ENCODE peak calls at places on chromosomes 11 and 22, in ten cellular contexts. G is K562, L is ovary, Z is esophagus muscularis mucosa, B is A549, C is SK-N-SH, R is tibial nerve, T is upper lobe of left lung, W is transverse colon, H is GM12878. Q is an unnamed sample.

GRCh38 chr11:90434858-90435257 is 212.0 kb upstream of the CHORDC1 start:
- DNase-seq in G (no peak), L (no peak), Z (no peak), B (peak; percentile 30), C (no peak), R (no peak), T (no peak), W (no peak), H (no peak), Q (no peak)

GRCh38 chr22:35208003-35208402 is 49.3 kb upstream of the HMGXB4 start:
- DNase-seq in G (no peak), L (no peak), Z (no peak), B (no peak), C (no peak), R (no peak), T (no peak), W (no peak), H (no peak), Q (no peak)

GRCh38 chr11:74444173-74444832 is 23.0 kb downstream of the KCNE3 start:
- DNase-seq in G (no peak), L (no peak), Z (no peak), B (no peak), C (no peak), R (no peak), T (no peak), W (no peak), H (no peak), Q (peak; percentile 28)

GRCh38 chr11:11036185-11037161 is 178.6 kb upstream of the ZBED5 start:
- DNase-seq in G (peak; percentile 40), L (no peak), Z (no peak), B (peak; percentile 80), C (peak; percentile 55), R (peak; percentile 35), T (no peak), W (no peak), H (no peak), Q (no peak)

GRCh38 chr22:33563568-33563967 is 356.7 kb downstream of the LARGE1 start:
- DNase-seq in G (no peak), L (no peak), Z (no peak), B (no peak), C (no peak), R (no peak), T (no peak), W (no peak), H (no peak), Q (no peak)

GRCh38 chr11:65639623-65640482 is 2.0 kb downstream of the SIPA1 start:
- DNase-seq in G (no peak), L (no peak), Z (no peak), B (no peak), C (no peak), R (no peak), T (no peak), W (peak; percentile 67), H (peak; percentile 91), Q (no peak)

GRCh38 chr22:35913925-35914324 is 114.7 kb downstream of the RBFOX2 start:
- DNase-seq in G (no peak), L (no peak), Z (no peak), B (no peak), C (no peak), R (no peak), T (no peak), W (no peak), H (no peak), Q (no peak)

GRCh38 chr11:64449381-64450167 is 90.6 kb downstream of the RPS6KA4 start:
- DNase-seq in G (peak; percentile 86), L (peak; percentile 53), Z (no peak), B (peak; percentile 81), C (peak; percentile 89), R (peak; percentile 28), T (peak; percentile 65), W (peak; percentile 75), H (peak; percentile 26), Q (peak; percentile 70)

GRCh38 chr11:10606536-10607208 is 38.2 kb upstream of the LYVE1 start:
- DNase-seq in G (no peak), L (no peak), Z (peak; percentile 86), B (no peak), C (no peak), R (no peak), T (no peak), W (no peak), H (peak; percentile 16), Q (no peak)

GRCh38 chr11:2675540-2675939 is 24.3 kb downstream of the KCNQ1OT1 start:
- DNase-seq in G (no peak), L (no peak), Z (no peak), B (no peak), C (peak; percentile 90), R (no peak), T (no peak), W (no peak), H (no peak), Q (no peak)

GRCh38 chr11:66546368-66546965 is at the start of gene ACTN3:
- DNase-seq in G (no peak), L (peak; percentile 71), Z (no peak), B (peak; percentile 18), C (peak; percentile 48), R (peak; percentile 41), T (peak; percentile 86), W (peak; percentile 40), H (no peak), Q (no peak)

GRCh38 chr11:2513441-2513840 is 68.6 kb downstream of the KCNQ1 start:
- DNase-seq in G (peak; percentile 4), L (no peak), Z (no peak), B (no peak), C (peak; percentile 6), R (no peak), T (peak; percentile 54), W (peak; percentile 3), H (no peak), Q (no peak)

GRCh38 chr11:12024314-12024926 is 16.0 kb upstream of the DKK3 start:
- DNase-seq in G (no peak), L (no peak), Z (no peak), B (no peak), C (no peak), R (no peak), T (no peak), W (no peak), H (no peak), Q (no peak)

GRCh38 chr11:115357066-115357465 is 147.1 kb downstream of the CADM1 start:
- DNase-seq in G (no peak), L (no peak), Z (no peak), B (no peak), C (no peak), R (no peak), T (no peak), W (no peak), H (no peak), Q (no peak)

GRCh38 chr11:2870460-2870859 is 15.1 kb downstream of the CDKN1C start:
- DNase-seq in G (no peak), L (no peak), Z (no peak), B (no peak), C (peak; percentile 46), R (no peak), T (peak; percentile 75), W (no peak), H (no peak), Q (no peak)

GRCh38 chr11:65262381-65262680 is 569 bp downstream of the POLA2 start:
- DNase-seq in G (no peak), L (no peak), Z (no peak), B (no peak), C (no peak), R (peak; percentile 20), T (no peak), W (peak; percentile 56), H (no peak), Q (peak; percentile 55)

GRCh38 chr11:74636633-74637184 is 44.3 kb downstream of the POLD3 start:
- DNase-seq in G (no peak), L (no peak), Z (no peak), B (peak; percentile 46), C (no peak), R (no peak), T (no peak), W (no peak), H (no peak), Q (no peak)

DNA sequence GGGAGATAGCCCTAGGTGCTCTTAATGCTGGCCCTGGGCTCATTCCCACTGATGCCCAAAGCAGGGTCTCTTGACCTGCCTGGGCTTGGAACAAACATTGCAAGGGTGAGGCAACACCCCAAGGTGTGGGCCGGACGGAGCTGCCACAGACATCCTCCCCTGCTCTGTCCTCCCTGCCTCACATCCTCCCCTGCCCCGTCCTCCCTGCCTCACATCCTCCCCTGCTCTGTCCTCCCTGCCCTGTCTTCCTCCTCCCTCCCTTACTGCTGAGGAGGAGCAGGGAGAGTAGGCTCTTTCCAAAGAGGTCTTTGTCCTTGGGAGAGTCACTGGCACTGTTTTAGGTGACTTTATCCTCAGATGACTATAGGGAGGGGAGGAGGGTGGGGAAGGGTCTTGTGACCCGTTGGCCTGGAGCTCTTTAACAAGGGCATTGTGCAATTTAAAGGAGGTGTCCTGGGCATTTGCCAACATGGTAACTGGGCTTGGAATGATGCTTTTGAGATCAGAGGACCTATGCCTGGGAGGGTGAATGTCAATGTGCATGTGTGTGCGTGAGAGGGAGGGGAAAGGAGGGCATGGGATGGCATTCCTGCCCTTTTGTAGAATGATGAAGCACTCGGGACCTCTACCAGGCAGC is 679 bp downstream of the FAM180B start:
- DNase-seq in G (no peak), L (peak; percentile 22), Z (no peak), B (no peak), C (no peak), R (no peak), T (no peak), W (no peak), H (no peak), Q (no peak)
- TF ChIP-seq EP300 in G (no peak), L (no peak), Z (no peak), B (no peak), C (no peak), R (no peak), T (no peak), W (no peak), H (no peak), Q (no peak)

DNA sequence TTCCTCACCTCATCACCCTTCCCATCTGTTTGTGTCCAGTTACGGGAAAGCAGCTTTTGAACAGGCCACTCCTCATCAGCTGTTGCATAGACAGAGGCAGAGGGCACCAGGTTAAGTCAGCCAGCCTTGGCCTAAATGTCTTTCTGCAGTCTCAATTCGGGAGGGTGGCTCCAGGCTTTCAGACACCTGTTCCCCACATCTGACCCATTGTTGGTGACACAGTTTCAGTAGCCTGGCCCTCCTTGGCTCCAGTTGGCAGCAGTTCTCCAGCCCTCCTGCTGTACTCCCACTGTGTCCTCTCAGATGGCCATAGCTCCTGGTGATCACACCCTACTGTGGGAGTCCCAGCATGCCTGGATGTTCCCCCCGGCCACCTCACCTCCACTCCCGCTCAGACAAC is 70.8 kb upstream of the MYOD1 start:
- DNase-seq in G (no peak), L (no peak), Z (no peak), B (no peak), C (no peak), R (no peak), T (no peak), W (no peak), H (no peak), Q (no peak)
- H3K4me1 ChIP-seq in G (peaks cover under 1% of the 10 kb centered on the region), L (no peaks in the 10 kb centered on the region), Z (no peaks in the 10 kb centered on the region), B (no peaks in the 10 kb centered on the region), C (no peaks in the 10 kb centered on the region), R (no peaks in the 10 kb centered on the region), T (no peaks in the 10 kb centered on the region), W (no peaks in the 10 kb centered on the region), H (no peaks in the 10 kb centered on the region), Q (peaks cover 7% of the 10 kb centered on the region)

GRCh38 chr11:134519390-134519750 is 107.3 kb upstream of the B3GAT1 start:
- DNase-seq in G (no peak), L (no peak), Z (no peak), B (no peak), C (no peak), R (no peak), T (no peak), W (no peak), H (no peak), Q (no peak)
- TF ChIP-seq EP300 in G (no peak), L (no peak), Z (no peak), B (no peak), C (no peak), R (no peak), T (no peak), W (no peak), H (no peak), Q (no peak)

GRCh38 chr11:119714590-119714989 is 14.4 kb downstream of the NECTIN1 start:
- DNase-seq in G (no peak), L (no peak), Z (no peak), B (no peak), C (no peak), R (no peak), T (no peak), W (no peak), H (no peak), Q (no peak)
- H3K4me1 ChIP-seq in G (no peaks in the 10 kb centered on the region), L (peaks cover 6% of the 10 kb centered on the region), Z (no peaks in the 10 kb centered on the region), B (peaks cover 18% of the 10 kb centered on the region), C (peaks cover 73% of the 10 kb centered on the region), R (no peaks in the 10 kb centered on the region), T (no peaks in the 10 kb centered on the region), W (peaks cover 4% of the 10 kb centered on the region), H (peaks cover 6% of the 10 kb centered on the region), Q (peaks cover 11% of the 10 kb centered on the region)